ENCODE peak calls at places on chromosomes 5 and 9, in nine cellular contexts. H is tibial nerve, B is BJ, J is psoas muscle, O is heart right ventricle, S is uterus, I is WERI-Rb-1, M is mammary epithelial cell, T is tibial artery. G is an unnamed sample.

GRCh38 chr9:134987376-134987775 is 69.7 kb upstream of the FCN1 start:
- DNase-seq in B (no peak), I (peak; percentile 3), J (no peak), T (no peak), H (no peak), M (no peak), S (no peak), O (no peak), G (no peak)

GRCh38 chr9:113590991-113591898 is 127.7 kb downstream of the RGS3 start:
- DNase-seq in J (peak; percentile 91), M (peak; percentile 58), H (peak; percentile 74), I (peak; percentile 87), B (no peak), T (peak; percentile 83), O (peak; percentile 85), S (peak; percentile 86), G (no peak)

GRCh38 chr9:82334286-82334685 is 345.7 kb downstream of the SPATA31D1 start:
- DNase-seq in H (no peak), T (no peak), J (no peak), I (no peak), B (peak; percentile 19), S (no peak), O (no peak), M (peak; percentile 66), G (no peak)

GRCh38 chr9:70403618-70404025 is 10.8 kb downstream of the KLF9 start:
- DNase-seq in O (no peak), I (no peak), B (no peak), M (no peak), T (no peak), S (peak; percentile 44), J (no peak), H (no peak), G (no peak)

GRCh38 chr9:12643686-12644085 is 49.5 kb upstream of the TYRP1 start:
- DNase-seq in J (no peak), T (no peak), B (no peak), H (no peak), S (no peak), M (no peak), I (no peak), O (no peak), G (no peak)

GRCh38 chr9:88801214-88801796 is 190.0 kb upstream of the S1PR3 start:
- DNase-seq in T (no peak), I (no peak), O (no peak), S (no peak), M (no peak), J (no peak), B (no peak), H (no peak), G (peak; percentile 47)

GRCh38 chr5:56259002-56259511 is 25.9 kb upstream of the ANKRD55 start:
- DNase-seq in H (no peak), M (peak; percentile 91), S (no peak), I (no peak), B (peak; percentile 96), J (no peak), O (no peak), T (no peak), G (no peak)

GRCh38 chr5:6408260-6408596 is 29.9 kb upstream of the MED10 start:
- DNase-seq in H (no peak), O (no peak), B (no peak), J (no peak), M (no peak), T (no peak), S (no peak), I (no peak), G (no peak)

GRCh38 chr9:73153793-73154227 is 2.1 kb downstream of the ANXA1 start:
- DNase-seq in T (no peak), O (no peak), J (no peak), S (no peak), B (no peak), H (no peak), I (no peak), M (peak; percentile 79), G (no peak)
- H3K4me3 ChIP-seq in T (peak overlapping the region; percentile 58), O (peak overlapping the region; percentile 20), J (peak overlapping the region; percentile 65), S (peak overlapping the region; percentile 39), B (peak overlapping the region; percentile 52), H (peak overlapping the region; percentile 45), I (no peak overlapping the region), M (peak overlapping the region; percentile 62), G (peak overlapping the region; percentile 46)

GRCh38 chr5:132825824-132826391 is 4.5 kb downstream of the SHROOM1 start:
- DNase-seq in M (no peak), B (no peak), J (no peak), O (no peak), S (no peak), H (no peak), T (no peak), I (no peak), G (no peak)

GRCh38 chr5:132823481-132824050 is 6.9 kb downstream of the SHROOM1 start:
- DNase-seq in M (no peak), H (no peak), O (peak; percentile 25), S (no peak), T (no peak), J (no peak), B (no peak), I (no peak), G (no peak)

GRCh38 chr5:132822650-132823480 is 7.6 kb downstream of the SHROOM1 start:
- DNase-seq in I (no peak), B (no peak), O (peak; percentile 21), H (no peak), T (no peak), M (no peak), S (no peak), J (no peak), G (no peak)

GRCh38 chr5:132825165-132825823 is 5.2 kb downstream of the SHROOM1 start:
- DNase-seq in O (no peak), B (no peak), S (no peak), H (no peak), M (no peak), J (no peak), T (no peak), I (no peak), G (no peak)

GRCh38 chr5:132824426-132824825 is 6.0 kb downstream of the SHROOM1 start:
- DNase-seq in M (no peak), B (no peak), S (no peak), I (no peak), J (no peak), T (no peak), H (no peak), O (no peak), G (no peak)
- H3K27me3 ChIP-seq in M (no peaks in the 10 kb centered on the region), B (no peaks in the 10 kb centered on the region), S (no peaks in the 10 kb centered on the region), I (no peaks in the 10 kb centered on the region), J (peaks cover 35% of the 10 kb centered on the region), T (peaks cover 7% of the 10 kb centered on the region), H (peaks cover 66% of the 10 kb centered on the region), O (peaks cover 3% of the 10 kb centered on the region), G (no peaks in the 10 kb centered on the region)

GRCh38 chr5:127943061-127943371 is 140.6 kb upstream of the SLC12A2 start:
- DNase-seq in B (no peak), H (no peak), S (no peak), O (no peak), J (no peak), T (no peak), M (no peak), I (no peak), G (no peak)
- H3K4me3 ChIP-seq in B (no peak overlapping the region), H (no peak overlapping the region), S (no peak overlapping the region), O (no peak overlapping the region), J (no peak overlapping the region), T (no peak overlapping the region), M (no peak overlapping the region), I (no peak overlapping the region), G (no peak overlapping the region)

GRCh38 chr9:129550199-129550839 is 70.6 kb downstream of the C9orf50 start:
- DNase-seq in B (no peak), H (peak; percentile 67), T (peak; percentile 82), M (peak; percentile 39), I (no peak), O (peak; percentile 89), J (peak; percentile 88), S (peak; percentile 76), G (peak; percentile 90)
- H3K27me3 ChIP-seq in B (no peaks in the 10 kb centered on the region), H (no peaks in the 10 kb centered on the region), T (no peaks in the 10 kb centered on the region), M (peaks cover 5% of the 10 kb centered on the region), I (no peaks in the 10 kb centered on the region), O (no peaks in the 10 kb centered on the region), J (peaks cover 9% of the 10 kb centered on the region), S (no peaks in the 10 kb centered on the region), G (no peaks in the 10 kb centered on the region)

DNA sequence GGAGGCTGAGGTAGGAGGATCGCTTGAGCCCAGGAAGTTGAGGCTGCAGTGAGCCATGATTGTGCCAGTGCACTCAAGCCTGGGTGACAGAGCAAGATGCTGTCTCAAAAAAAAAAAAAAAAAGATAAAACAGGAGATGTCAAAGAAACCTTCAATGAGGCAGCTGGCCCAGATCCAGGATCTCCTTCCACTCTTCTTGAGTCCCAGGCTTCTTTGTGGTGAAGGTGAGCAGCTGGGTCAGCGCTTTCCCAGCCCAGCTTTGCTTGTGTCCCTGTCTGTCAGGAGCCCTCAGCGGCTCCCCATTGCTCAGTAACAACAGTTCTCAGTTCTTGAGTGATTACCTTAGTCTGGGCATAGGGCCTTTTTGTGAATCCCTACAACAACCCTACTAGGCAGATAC is 69.4 kb upstream of the PSD2 start:
- DNase-seq in S (no peak), H (no peak), B (no peak), M (no peak), I (no peak), O (no peak), J (no peak), T (no peak), G (no peak)
- H3K4me3 ChIP-seq in S (no peak overlapping the region), H (no peak overlapping the region), B (no peak overlapping the region), M (no peak overlapping the region), I (no peak overlapping the region), O (no peak overlapping the region), J (no peak overlapping the region), T (no peak overlapping the region), G (no peak overlapping the region)

DNA sequence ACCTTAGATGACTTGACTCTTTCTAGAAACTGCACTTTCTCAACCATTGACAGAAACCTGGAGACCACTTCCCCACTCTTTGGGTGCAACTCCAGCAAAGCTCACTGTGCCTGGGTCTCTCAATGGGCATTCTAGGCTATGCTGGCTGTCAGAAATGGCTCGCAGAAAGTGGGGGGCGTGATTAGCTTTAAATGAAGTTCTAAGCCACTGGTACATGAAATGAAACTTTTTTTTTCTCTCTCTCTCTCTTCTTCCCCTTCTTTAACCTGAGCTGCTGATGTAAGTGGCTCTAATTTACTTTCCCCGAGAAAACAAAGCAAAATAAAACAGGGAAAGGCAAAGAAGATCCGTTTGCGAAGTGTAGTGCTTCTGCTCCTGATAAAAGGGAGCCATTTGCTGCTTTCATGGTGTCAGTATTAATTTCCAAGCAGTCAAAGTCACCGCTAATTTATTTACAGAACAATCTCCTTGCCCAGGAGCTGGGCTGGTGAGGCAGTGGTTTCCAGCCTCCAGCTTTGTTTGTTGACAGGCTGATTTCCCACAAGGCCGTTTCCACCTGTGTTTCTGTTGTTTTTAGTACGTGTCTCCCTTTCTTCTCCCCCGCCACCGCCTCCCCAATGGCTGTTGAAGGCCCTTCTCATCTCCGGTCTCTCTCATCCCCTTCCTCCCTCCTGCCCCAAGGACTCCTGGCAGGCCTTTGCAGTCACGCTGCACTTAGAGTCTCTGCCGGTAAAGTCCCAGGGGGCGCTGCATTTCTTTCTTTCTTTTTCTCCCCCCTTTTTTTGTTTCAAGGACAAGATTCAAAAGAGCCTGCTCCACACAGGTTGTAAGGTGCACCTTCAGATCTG is 422.9 kb downstream of the EBF1 start:
- DNase-seq in T (no peak), S (no peak), J (no peak), I (peak; percentile 26), B (no peak), H (no peak), M (no peak), O (no peak), G (no peak)
- H3K27me3 ChIP-seq in T (no peaks in the 10 kb centered on the region), S (no peaks in the 10 kb centered on the region), J (no peaks in the 10 kb centered on the region), I (peaks cover 9% of the 10 kb centered on the region), B (no peaks in the 10 kb centered on the region), H (no peaks in the 10 kb centered on the region), M (peaks cover 2% of the 10 kb centered on the region), O (peaks cover 12% of the 10 kb centered on the region), G (no peaks in the 10 kb centered on the region)

G was measured in vagina.